ENCODE peak calls at places on chromosomes 7 and 10, in five cellular contexts. One of them, this sample, is unnamed.

GRCh38 chr10:91891285-91892001 is 17.8 kb downstream of the FGFBP3 start:
- DNase-seq in testis: no peak
- DNase-seq in Peyer's patch: no peak
- DNase-seq in spleen: no peak
- DNase-seq in transverse colon: no peak
- DNase-seq in this sample: no peak

GRCh38 chr10:58275908-58276307 is 6.9 kb downstream of the CISD1 start:
- DNase-seq in testis: no peak
- DNase-seq in Peyer's patch: no peak
- DNase-seq in spleen: no peak
- DNase-seq in transverse colon: no peak
- DNase-seq in this sample: no peak

GRCh38 chr10:79322616-79323566 is 24.4 kb upstream of the PPIF start:
- DNase-seq in testis: peak; percentile 58
- DNase-seq in Peyer's patch: no peak
- DNase-seq in spleen: peak; percentile 87
- DNase-seq in transverse colon: peak; percentile 71
- DNase-seq in this sample: no peak

GRCh38 chr7:103996639-103997038 is 7.2 kb upstream of the RELN start:
- DNase-seq in testis: no peak
- DNase-seq in Peyer's patch: no peak
- DNase-seq in spleen: no peak
- DNase-seq in transverse colon: no peak
- DNase-seq in this sample: no peak

GRCh38 chr7:116236020-116236630 is 25.8 kb downstream of the TES start:
- DNase-seq in testis: peak; percentile 74
- DNase-seq in Peyer's patch: no peak
- DNase-seq in spleen: no peak
- DNase-seq in transverse colon: peak; percentile 48
- DNase-seq in this sample: no peak

GRCh38 chr7:138669364-138669763 is 31.8 kb downstream of the SVOPL start:
- DNase-seq in testis: no peak
- DNase-seq in Peyer's patch: no peak
- DNase-seq in spleen: no peak
- DNase-seq in transverse colon: peak; percentile 46
- DNase-seq in this sample: no peak

GRCh38 chr7:27840314-27840713 is 100.4 kb downstream of the TAX1BP1 start:
- DNase-seq in testis: no peak
- DNase-seq in Peyer's patch: no peak
- DNase-seq in spleen: no peak
- DNase-seq in transverse colon: no peak
- DNase-seq in this sample: no peak

GRCh38 chr7:40507166-40507565 is 372.4 kb downstream of the SUGCT start:
- DNase-seq in testis: no peak
- DNase-seq in Peyer's patch: no peak
- DNase-seq in spleen: no peak
- DNase-seq in transverse colon: no peak
- DNase-seq in this sample: no peak

GRCh38 chr7:55178292-55178862 is 159.6 kb downstream of the EGFR start:
- DNase-seq in testis: no peak
- DNase-seq in Peyer's patch: no peak
- DNase-seq in spleen: no peak
- DNase-seq in transverse colon: no peak
- DNase-seq in this sample: no peak

GRCh38 chr10:13450078-13450477 is 78.7 kb downstream of the BEND7 start:
- DNase-seq in testis: no peak
- DNase-seq in Peyer's patch: no peak
- DNase-seq in spleen: no peak
- DNase-seq in transverse colon: no peak
- DNase-seq in this sample: no peak

GRCh38 chr7:152462995-152463713 is 27.4 kb upstream of the KMT2C start:
- DNase-seq in testis: peak; percentile 63
- DNase-seq in Peyer's patch: no peak
- DNase-seq in spleen: no peak
- DNase-seq in transverse colon: no peak
- DNase-seq in this sample: no peak

GRCh38 chr7:127587663-127588018 is 570 bp upstream of the ARF5 start:
- DNase-seq in testis: peak; percentile 22
- DNase-seq in Peyer's patch: no peak
- DNase-seq in spleen: peak; percentile 89
- DNase-seq in transverse colon: peak; percentile 20
- DNase-seq in this sample: no peak

GRCh38 chr7:127589901-127590300 is 1.7 kb downstream of the ARF5 start:
- DNase-seq in testis: no peak
- DNase-seq in Peyer's patch: no peak
- DNase-seq in spleen: no peak
- DNase-seq in transverse colon: no peak
- DNase-seq in this sample: no peak

GRCh38 chr7:127588697-127589482 is 679 bp downstream of the ARF5 start:
- DNase-seq in testis: peak; percentile 77
- DNase-seq in Peyer's patch: peak; percentile 72
- DNase-seq in spleen: no peak
- DNase-seq in transverse colon: peak; percentile 58
- DNase-seq in this sample: peak; percentile 49

GRCh38 chr7:127586346-127586745 is 950 bp upstream of the GCC1 start:
- DNase-seq in testis: no peak
- DNase-seq in Peyer's patch: no peak
- DNase-seq in spleen: no peak
- DNase-seq in transverse colon: no peak
- DNase-seq in this sample: no peak

GRCh38 chr7:127588019-127588696 is at the start of gene ARF5:
- DNase-seq in testis: peak; percentile 91
- DNase-seq in Peyer's patch: peak; percentile 95
- DNase-seq in spleen: peak; percentile 98
- DNase-seq in transverse colon: peak; percentile 93
- DNase-seq in this sample: peak; percentile 97
- TF ChIP-seq POLR2A in testis: no peak
- TF ChIP-seq POLR2A in Peyer's patch: peak; percentile 49
- TF ChIP-seq POLR2A in spleen: no peak
- TF ChIP-seq POLR2A in transverse colon: peak; percentile 58
- TF ChIP-seq POLR2A in this sample: no peak

GRCh38 chr10:102948786-102949185 is 30.7 kb downstream of the CNNM2 start:
- DNase-seq in testis: no peak
- DNase-seq in Peyer's patch: no peak
- DNase-seq in spleen: no peak
- DNase-seq in transverse colon: no peak
- DNase-seq in this sample: no peak

GRCh38 chr10:102946992-102947391 is 28.9 kb downstream of the CNNM2 start:
- DNase-seq in testis: no peak
- DNase-seq in Peyer's patch: no peak
- DNase-seq in spleen: no peak
- DNase-seq in transverse colon: no peak
- DNase-seq in this sample: no peak

GRCh38 chr10:102945989-102946388 is 27.9 kb downstream of the CNNM2 start:
- DNase-seq in testis: no peak
- DNase-seq in Peyer's patch: no peak
- DNase-seq in spleen: no peak
- DNase-seq in transverse colon: no peak
- DNase-seq in this sample: no peak

GRCh38 chr10:102945449-102945848 is 27.4 kb downstream of the CNNM2 start:
- DNase-seq in testis: no peak
- DNase-seq in Peyer's patch: no peak
- DNase-seq in spleen: no peak
- DNase-seq in transverse colon: no peak
- DNase-seq in this sample: no peak

DNA sequence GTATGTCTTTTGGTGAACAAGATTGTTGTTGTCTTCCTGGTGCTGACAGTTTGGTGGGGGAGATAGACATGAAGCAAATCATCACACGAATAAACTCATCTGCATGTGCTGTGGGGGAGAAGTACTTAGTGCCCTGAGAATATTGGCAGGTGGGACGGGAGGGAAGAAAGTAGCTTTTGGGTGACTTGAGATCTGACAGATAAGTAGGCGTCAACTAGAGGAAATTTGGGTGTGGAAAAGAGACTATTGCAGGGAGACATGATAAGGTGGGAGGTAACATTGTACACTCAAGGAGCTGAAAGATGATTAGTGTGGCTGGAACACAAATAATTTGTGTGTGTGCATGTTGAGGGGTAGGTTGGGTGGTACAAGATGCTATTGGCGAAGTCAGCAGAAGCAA is 30.1 kb downstream of the CNNM2 start:
- DNase-seq in testis: no peak
- DNase-seq in Peyer's patch: no peak
- DNase-seq in spleen: no peak
- DNase-seq in transverse colon: no peak
- DNase-seq in this sample: no peak
- TF ChIP-seq POLR2A in testis: no peak
- TF ChIP-seq POLR2A in Peyer's patch: no peak
- TF ChIP-seq POLR2A in spleen: no peak
- TF ChIP-seq POLR2A in transverse colon: no peak
- TF ChIP-seq POLR2A in this sample: no peak

GRCh38 chr7:135211179-135211945 is at the start of gene WDR91:
- DNase-seq in testis: peak; percentile 97
- DNase-seq in Peyer's patch: peak; percentile 99
- DNase-seq in spleen: peak; percentile 100
- DNase-seq in transverse colon: peak; percentile 98
- DNase-seq in this sample: peak; percentile 98
- TF ChIP-seq POLR2A in testis: peak; percentile 34
- TF ChIP-seq POLR2A in Peyer's patch: peak; percentile 78
- TF ChIP-seq POLR2A in spleen: no peak
- TF ChIP-seq POLR2A in transverse colon: peak; percentile 85
- TF ChIP-seq POLR2A in this sample: peak; percentile 88

GRCh38 chr10:86972613-86973380 is 4.5 kb downstream of the ADIRF start:
- DNase-seq in testis: no peak
- DNase-seq in Peyer's patch: no peak
- DNase-seq in spleen: no peak
- DNase-seq in transverse colon: no peak
- DNase-seq in this sample: no peak

GRCh38 chr10:86970887-86971145 is 2.5 kb downstream of the ADIRF start:
- DNase-seq in testis: no peak
- DNase-seq in Peyer's patch: no peak
- DNase-seq in spleen: no peak
- DNase-seq in transverse colon: no peak
- DNase-seq in this sample: no peak

GRCh38 chr10:86970152-86970886 is 2.0 kb downstream of the ADIRF start:
- DNase-seq in testis: peak; percentile 80
- DNase-seq in Peyer's patch: peak; percentile 69
- DNase-seq in spleen: peak; percentile 88
- DNase-seq in transverse colon: peak; percentile 68
- DNase-seq in this sample: no peak

GRCh38 chr10:86969421-86970041 is 1.2 kb downstream of the ADIRF start:
- DNase-seq in testis: no peak
- DNase-seq in Peyer's patch: no peak
- DNase-seq in spleen: no peak
- DNase-seq in transverse colon: no peak
- DNase-seq in this sample: no peak

DNA sequence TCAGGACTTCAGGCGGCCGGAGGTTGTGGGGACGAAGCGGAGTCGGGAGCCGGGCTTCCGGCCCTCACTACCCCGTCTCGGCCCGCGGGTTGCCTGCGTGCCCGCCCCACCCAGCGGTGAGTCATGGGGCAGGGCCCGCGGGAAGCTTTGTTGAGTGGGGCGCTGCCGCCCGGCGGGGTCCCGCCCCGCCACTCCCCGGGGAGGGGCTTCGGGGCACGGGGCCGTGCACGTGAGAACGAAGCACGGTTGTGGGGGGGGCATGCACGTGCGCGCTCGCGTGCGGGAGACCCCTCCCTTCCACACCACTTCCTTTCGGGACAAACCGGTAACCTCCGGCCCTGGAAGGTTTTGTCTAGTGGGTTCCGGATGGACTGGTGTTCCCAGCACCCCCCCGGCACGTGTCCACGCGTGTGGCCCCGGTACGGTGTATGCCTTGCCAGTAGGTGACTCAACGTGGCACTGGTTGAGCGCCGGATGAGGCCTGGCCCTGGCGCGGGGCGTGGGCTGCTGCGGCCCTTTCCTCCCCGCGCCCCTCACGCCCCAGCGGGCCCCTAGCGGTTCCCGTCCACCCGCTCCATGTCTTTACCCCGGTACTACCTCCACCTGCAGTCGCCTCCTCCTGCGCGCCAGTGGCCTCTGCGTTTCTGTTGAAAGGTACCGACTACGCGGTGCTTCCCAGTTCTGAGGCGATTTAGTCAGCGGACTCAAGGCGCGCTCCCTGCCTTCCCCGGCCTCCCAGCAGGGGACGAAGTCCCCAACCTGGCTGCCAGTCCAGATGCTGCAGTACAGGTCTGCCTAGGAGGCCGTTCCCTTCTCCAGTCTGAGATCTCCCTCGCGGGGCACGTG is 3.1 kb downstream of the ADIRF start:
- DNase-seq in testis: peak; percentile 90
- DNase-seq in Peyer's patch: peak; percentile 94
- DNase-seq in spleen: peak; percentile 96
- DNase-seq in transverse colon: peak; percentile 94
- DNase-seq in this sample: peak; percentile 81
- TF ChIP-seq POLR2A in testis: peak; percentile 75
- TF ChIP-seq POLR2A in Peyer's patch: peak; percentile 88
- TF ChIP-seq POLR2A in spleen: peak; percentile 21
- TF ChIP-seq POLR2A in transverse colon: peak; percentile 93
- TF ChIP-seq POLR2A in this sample: peak; percentile 50

DNA sequence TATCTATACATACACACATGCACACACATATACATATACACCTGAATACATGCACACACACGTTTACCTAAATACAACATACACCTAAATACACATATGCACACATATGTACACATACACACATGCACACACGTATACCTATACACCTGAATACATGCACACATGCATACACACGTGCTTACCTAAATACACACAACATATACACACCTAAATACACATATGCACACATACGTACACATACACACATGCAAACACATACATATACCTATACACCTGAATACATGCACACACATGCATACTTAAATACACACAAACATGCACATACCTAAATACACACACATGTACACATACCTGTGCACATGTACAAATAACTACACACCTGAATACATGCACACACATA is 433.8 kb upstream of the FOXK1 start:
- DNase-seq in testis: no peak
- DNase-seq in Peyer's patch: no peak
- DNase-seq in spleen: no peak
- DNase-seq in transverse colon: no peak
- DNase-seq in this sample: no peak
- TF ChIP-seq POLR2A in testis: no peak
- TF ChIP-seq POLR2A in Peyer's patch: no peak
- TF ChIP-seq POLR2A in spleen: no peak
- TF ChIP-seq POLR2A in transverse colon: no peak
- TF ChIP-seq POLR2A in this sample: no peak

GRCh38 chr10:75234017-75234682 is 1.6 kb downstream of the COMTD1 start:
- DNase-seq in testis: peak; percentile 96
- DNase-seq in Peyer's patch: peak; percentile 99
- DNase-seq in spleen: peak; percentile 100
- DNase-seq in transverse colon: peak; percentile 99
- DNase-seq in this sample: peak; percentile 86
- TF ChIP-seq POLR2A in testis: no peak
- TF ChIP-seq POLR2A in Peyer's patch: peak; percentile 52
- TF ChIP-seq POLR2A in spleen: no peak
- TF ChIP-seq POLR2A in transverse colon: peak; percentile 31
- TF ChIP-seq POLR2A in this sample: peak; percentile 32

GRCh38 chr7:33669251-33669670 is 236.1 kb upstream of the BMPER start:
- DNase-seq in testis: no peak
- DNase-seq in Peyer's patch: no peak
- DNase-seq in spleen: no peak
- DNase-seq in transverse colon: no peak
- DNase-seq in this sample: no peak
- TF ChIP-seq POLR2A in testis: no peak
- TF ChIP-seq POLR2A in Peyer's patch: no peak
- TF ChIP-seq POLR2A in spleen: no peak
- TF ChIP-seq POLR2A in transverse colon: no peak
- TF ChIP-seq POLR2A in this sample: no peak

This sample was measured in GM12891.